ENCODE peak calls at places on chromosomes 12 and 14, in five cellular contexts. C is LoVo; R is activated gamma-delta T cell treated with anti-CD3 and anti-CD28 coated beads, Interleukin-2, amount 50 U/mL, for 16 hours; X is EH; V is nephron progenitor cell. U is an unnamed sample.

GRCh38 chr12:68998036-68998435 is 65.1 kb upstream of the CPM start:
- DNase-seq in C (no peak), R (no peak), X (no peak), V (no peak), U (no peak)

GRCh38 chr12:96881608-96882007 is 25.4 kb upstream of the NEDD1 start:
- DNase-seq in C (no peak), R (no peak), X (no peak), V (no peak), U (no peak)

GRCh38 chr14:42192659-42193425 is 586.2 kb downstream of the LRFN5 start:
- DNase-seq in C (peak), R (no peak), X (peak), V (no peak), U (peak)

GRCh38 chr12:130872179-130873096 is 572 bp downstream of the RAN start:
- DNase-seq in C (peak), R (no peak), X (peak), V (peak), U (peak)

GRCh38 chr14:47557894-47558293 is 117.5 kb downstream of the MDGA2 start:
- DNase-seq in C (no peak), R (no peak), X (no peak), V (no peak), U (no peak)

GRCh38 chr14:40099316-40099715 is 667.1 kb upstream of the FBXO33 start:
- DNase-seq in C (no peak), R (no peak), X (no peak), V (no peak), U (no peak)

GRCh38 chr14:80387563-80387981 is 176.3 kb upstream of the DIO2 start:
- DNase-seq in C (no peak), R (no peak), X (no peak), V (no peak), U (peak)

GRCh38 chr12:123041811-123042655 is 61.6 kb downstream of the ARL6IP4 start:
- DNase-seq in C (no peak), R (no peak), X (peak), V (no peak), U (peak)

GRCh38 chr14:76181546-76181945 is 29.8 kb downstream of the GPATCH2L start:
- DNase-seq in C (peak), R (no peak), X (peak), V (no peak), U (peak)

GRCh38 chr14:68894123-68894522 is 85.0 kb downstream of the ACTN1 start:
- DNase-seq in C (no peak), R (no peak), X (peak), V (no peak), U (peak)

GRCh38 chr12:131912526-131913274 is 16.4 kb upstream of the PUS1 start:
- DNase-seq in C (no peak), R (no peak), X (peak), V (no peak), U (peak)

U was measured in fibroblast of the aortic adventitia.